ENCODE peak calls at places on chromosomes 12 and 14, in eight cellular contexts. B is NCI-H2081; D is stimulated activated CD8-positive, alpha-beta memory T cell treated with anti-CD3 and anti-CD28 coated beads, Interleukin-7, amount 100 ng/mL, for 1 hour; H is stomach; G is NCI-H69; F is activated CD4-positive, alpha-beta T cell treated with anti-CD3 and anti-CD28 coated beads, Interleukin-2, amount 50 U/mL, for 1 hour; R is dermis microvascular lymphatic vessel endothelial cell; Q is HT-29. V is an unnamed sample.

GRCh38 chr12:51600721-51601120 is 9.7 kb downstream of the SCN8A start:
- DNase-seq in D (no peak), G (no peak), F (no peak), R (no peak), B (no peak), Q (no peak), H (no peak), V (no peak)

GRCh38 chr12:89882051-89882450 is 173.4 kb upstream of the ATP2B1 start:
- DNase-seq in B (no peak), Q (no peak), F (no peak), R (no peak), H (no peak), G (peak; percentile 34), D (no peak), V (no peak)

GRCh38 chr14:78997811-78998210 is 827.6 kb downstream of the NRXN3 start:
- DNase-seq in H (no peak), B (peak; percentile 63), Q (no peak), F (no peak), D (no peak), R (peak; percentile 49), G (peak; percentile 92), V (peak; percentile 31)

GRCh38 chr14:57747036-57747435 is 118.9 kb downstream of the SLC35F4 start:
- DNase-seq in Q (peak; percentile 22), D (no peak), G (no peak), H (peak; percentile 76), B (no peak), F (no peak), R (peak; percentile 35), V (no peak)

GRCh38 chr12:81077686-81078441 is at the start of gene ACSS3:
- DNase-seq in R (no peak), G (peak; percentile 66), F (no peak), D (no peak), Q (no peak), H (peak; percentile 26), B (peak; percentile 40), V (peak; percentile 39)

GRCh38 chr12:129871991-129872969 is 31.5 kb downstream of the TMEM132D start:
- DNase-seq in B (peak; percentile 66), H (no peak), D (no peak), F (no peak), G (peak; percentile 14), Q (no peak), R (no peak), V (no peak)

GRCh38 chr14:81165188-81165587 is 55.6 kb downstream of the GTF2A1 start:
- DNase-seq in D (no peak), R (no peak), Q (no peak), F (no peak), H (no peak), B (no peak), G (no peak), V (no peak)

GRCh38 chr12:29547151-29547561 is 49.7 kb upstream of the OVCH1 start:
- DNase-seq in F (no peak), R (no peak), B (no peak), H (no peak), G (no peak), D (no peak), Q (no peak), V (no peak)

GRCh38 chr12:112906712-112907414 is at the start of gene OAS1:
- DNase-seq in F (no peak), Q (peak; percentile 79), H (peak; percentile 35), D (no peak), B (no peak), R (peak; percentile 76), G (peak; percentile 64), V (peak; percentile 21)

GRCh38 chr12:402127-402456 is 648 bp downstream of the CCDC77 start:
- DNase-seq in G (no peak), B (no peak), F (no peak), R (peak; percentile 49), D (no peak), Q (peak; percentile 65), H (no peak), V (no peak)

GRCh38 chr12:101064721-101065120 is 145.3 kb downstream of the SLC5A8 start:
- DNase-seq in H (no peak), F (no peak), Q (no peak), R (no peak), B (no peak), G (no peak), D (no peak), V (no peak)

GRCh38 chr12:3728686-3729085 is 24.2 kb downstream of the CRACR2A start:
- DNase-seq in Q (no peak), G (no peak), R (no peak), D (no peak), F (no peak), H (peak; percentile 33), B (no peak), V (no peak)

GRCh38 chr14:72855913-72856312 is 38.0 kb downstream of the DPF3 start:
- DNase-seq in D (no peak), G (no peak), Q (no peak), R (no peak), F (no peak), B (no peak), H (no peak), V (no peak)

GRCh38 chr12:114869091-114869834 is 185.3 kb upstream of the TBX3 start:
- DNase-seq in R (no peak), H (no peak), G (peak; percentile 88), Q (peak; percentile 16), D (no peak), F (no peak), B (no peak), V (no peak)

GRCh38 chr12:99111600-99111999 is 466.5 kb downstream of the APAF1 start:
- DNase-seq in Q (no peak), G (peak; percentile 92), B (peak; percentile 85), D (no peak), R (no peak), H (no peak), F (no peak), V (no peak)

GRCh38 chr12:117875652-117876491 is 92.9 kb downstream of the KSR2 start:
- DNase-seq in G (peak; percentile 95), Q (no peak), D (no peak), R (peak; percentile 55), H (no peak), B (no peak), F (peak; percentile 43), V (peak; percentile 92)

GRCh38 chr12:10722502-10722904 is 620 bp downstream of the YBX3 start:
- DNase-seq in F (peak; percentile 23), H (peak; percentile 43), D (peak; percentile 7), Q (no peak), R (peak; percentile 65), B (peak; percentile 52), G (peak; percentile 4), V (no peak)

GRCh38 chr14:30958555-30959407 is 66.7 kb upstream of the AP4S1 start:
- DNase-seq in H (no peak), D (no peak), B (no peak), F (no peak), Q (no peak), R (no peak), G (no peak), V (no peak)

GRCh38 chr12:77540097-77540496 is 290.6 kb upstream of the NAV3 start:
- DNase-seq in B (no peak), D (no peak), G (no peak), F (no peak), H (no peak), Q (peak; percentile 10), R (no peak), V (no peak)

GRCh38 chr14:68464716-68465115 is 328.2 kb downstream of the ZFP36L1 start:
- DNase-seq in R (peak; percentile 94), Q (peak; percentile 49), F (no peak), G (no peak), D (no peak), H (no peak), B (no peak), V (no peak)

GRCh38 chr12:78470354-78471195 is 394.0 kb upstream of the SYT1 start:
- DNase-seq in D (no peak), G (peak; percentile 77), F (no peak), H (no peak), B (peak; percentile 60), R (peak; percentile 65), Q (peak; percentile 74), V (no peak)

GRCh38 chr14:104335611-104336010 is 197.2 kb downstream of the KIF26A start:
- DNase-seq in F (no peak), B (no peak), G (no peak), D (no peak), H (peak; percentile 20), R (no peak), Q (no peak), V (no peak)

GRCh38 chr12:69059465-69060457 is 126.8 kb upstream of the CPM start:
- DNase-seq in B (no peak), G (no peak), H (no peak), R (peak; percentile 53), F (no peak), Q (no peak), D (no peak), V (no peak)

GRCh38 chr14:32077081-32078029 is at the start of gene ARHGAP5:
- DNase-seq in G (peak; percentile 87), F (peak; percentile 70), R (peak; percentile 56), H (peak; percentile 27), D (peak; percentile 33), Q (no peak), B (peak; percentile 68), V (peak; percentile 35)

GRCh38 chr14:77372304-77372841 is 4.5 kb downstream of the TMED8 start:
- DNase-seq in B (no peak), F (no peak), R (no peak), Q (no peak), D (no peak), H (no peak), G (peak; percentile 40), V (no peak)

GRCh38 chr14:104140463-104141331 is 2.3 kb downstream of the KIF26A start:
- DNase-seq in G (no peak), D (no peak), H (no peak), Q (no peak), F (no peak), R (no peak), B (no peak), V (no peak)

GRCh38 chr12:126676426-126676825 is 1590.5 kb upstream of the TMEM132C start:
- DNase-seq in R (peak; percentile 39), Q (no peak), G (peak; percentile 18), B (peak; percentile 45), H (no peak), D (no peak), F (no peak), V (no peak)

GRCh38 chr14:37650356-37651037 is 55.1 kb downstream of the TTC6 start:
- DNase-seq in B (peak; percentile 57), D (no peak), R (no peak), H (no peak), F (no peak), Q (no peak), G (peak; percentile 78), V (no peak)

GRCh38 chr12:22409071-22409951 is 74.8 kb upstream of the ST8SIA1 start:
- DNase-seq in F (peak; percentile 25), G (no peak), Q (no peak), D (peak; percentile 22), B (no peak), R (no peak), H (no peak), V (no peak)

GRCh38 chr12:66648336-66648735 is 30.5 kb downstream of the GRIP1 start:
- DNase-seq in Q (no peak), D (no peak), F (no peak), B (peak; percentile 19), R (no peak), G (peak; percentile 82), H (no peak), V (no peak)

GRCh38 chr12:75964150-75964549 is 67.4 kb downstream of the PHLDA1 start:
- DNase-seq in B (no peak), F (no peak), R (no peak), Q (no peak), H (peak; percentile 40), D (no peak), G (no peak), V (no peak)

GRCh38 chr12:49776858-49777257 is 35.5 kb downstream of the TMBIM6 start:
- DNase-seq in H (no peak), R (no peak), Q (no peak), G (no peak), F (no peak), B (no peak), D (no peak), V (no peak)

GRCh38 chr14:50388256-50388931 is 8.3 kb downstream of the CDKL1 start:
- DNase-seq in F (no peak), H (peak; percentile 67), G (peak; percentile 13), D (no peak), Q (no peak), R (peak; percentile 12), B (no peak), V (no peak)

GRCh38 chr14:68688872-68689371 is 103.9 kb downstream of the ZFP36L1 start:
- DNase-seq in B (no peak), H (no peak), D (no peak), F (no peak), G (peak; percentile 11), Q (no peak), R (no peak), V (no peak)

V was measured in NCI-H2107.